ENCODE peak calls at places on chromosomes 7 and 10, in nine cellular contexts. One of them, this sample, is unnamed.

GRCh38 chr10:100637785-100638184 is 102.0 kb downstream of the HIF1AN start:
- DNase-seq in GM12864: no peak
- DNase-seq in SHP77 treated with DMSO at 0.1 percent for 48 hours: no peak
- DNase-seq in GM03348: peak; percentile 24
- DNase-seq in astrocyte of the spinal cord: no peak
- DNase-seq in left lung: no peak
- DNase-seq in activated naive CD4-positive, alpha-beta T cell: no peak
- DNase-seq in T-helper 1 cell: no peak
- DNase-seq in HuH-7: peak; percentile 73
- DNase-seq in this sample: peak; percentile 23

GRCh38 chr10:70906031-70906804 is 17.9 kb upstream of the PCBD1 start:
- DNase-seq in SHP77 treated with DMSO at 0.1 percent for 48 hours: no peak
- DNase-seq in astrocyte of the spinal cord: no peak
- DNase-seq in activated naive CD4-positive, alpha-beta T cell: no peak
- DNase-seq in left lung: peak; percentile 10
- DNase-seq in GM03348: no peak
- DNase-seq in GM12864: no peak
- DNase-seq in HuH-7: no peak
- DNase-seq in T-helper 1 cell: no peak
- DNase-seq in this sample: no peak

GRCh38 chr10:5628798-5629788 is 37.3 kb downstream of the ASB13 start:
- DNase-seq in activated naive CD4-positive, alpha-beta T cell: no peak
- DNase-seq in T-helper 1 cell: no peak
- DNase-seq in GM03348: no peak
- DNase-seq in HuH-7: no peak
- DNase-seq in left lung: no peak
- DNase-seq in GM12864: no peak
- DNase-seq in astrocyte of the spinal cord: peak; percentile 61
- DNase-seq in SHP77 treated with DMSO at 0.1 percent for 48 hours: no peak
- DNase-seq in this sample: peak; percentile 44

GRCh38 chr10:63711866-63712716 is 190.9 kb downstream of the REEP3 start:
- DNase-seq in GM03348: peak; percentile 84
- DNase-seq in HuH-7: no peak
- DNase-seq in GM12864: no peak
- DNase-seq in activated naive CD4-positive, alpha-beta T cell: no peak
- DNase-seq in left lung: peak; percentile 92
- DNase-seq in SHP77 treated with DMSO at 0.1 percent for 48 hours: peak; percentile 95
- DNase-seq in T-helper 1 cell: no peak
- DNase-seq in astrocyte of the spinal cord: peak; percentile 98
- DNase-seq in this sample: peak; percentile 95

GRCh38 chr7:138632866-138633602 is 68.1 kb downstream of the SVOPL start:
- DNase-seq in SHP77 treated with DMSO at 0.1 percent for 48 hours: no peak
- DNase-seq in GM03348: no peak
- DNase-seq in HuH-7: no peak
- DNase-seq in left lung: no peak
- DNase-seq in GM12864: no peak
- DNase-seq in astrocyte of the spinal cord: no peak
- DNase-seq in activated naive CD4-positive, alpha-beta T cell: no peak
- DNase-seq in T-helper 1 cell: no peak
- DNase-seq in this sample: no peak

GRCh38 chr7:111329367-111330234 is 232.7 kb downstream of the IMMP2L start:
- DNase-seq in GM03348: peak; percentile 8
- DNase-seq in HuH-7: peak; percentile 1
- DNase-seq in T-helper 1 cell: no peak
- DNase-seq in SHP77 treated with DMSO at 0.1 percent for 48 hours: no peak
- DNase-seq in astrocyte of the spinal cord: no peak
- DNase-seq in activated naive CD4-positive, alpha-beta T cell: no peak
- DNase-seq in left lung: no peak
- DNase-seq in GM12864: no peak
- DNase-seq in this sample: peak; percentile 30

GRCh38 chr7:150382123-150382843 is 3.2 kb downstream of the ZNF775 start:
- DNase-seq in astrocyte of the spinal cord: no peak
- DNase-seq in SHP77 treated with DMSO at 0.1 percent for 48 hours: no peak
- DNase-seq in activated naive CD4-positive, alpha-beta T cell: no peak
- DNase-seq in GM12864: no peak
- DNase-seq in T-helper 1 cell: no peak
- DNase-seq in left lung: no peak
- DNase-seq in HuH-7: no peak
- DNase-seq in GM03348: no peak
- DNase-seq in this sample: no peak

GRCh38 chr7:71735961-71736556 is 604.1 kb downstream of the GALNT17 start:
- DNase-seq in left lung: peak; percentile 51
- DNase-seq in astrocyte of the spinal cord: peak; percentile 62
- DNase-seq in T-helper 1 cell: no peak
- DNase-seq in GM12864: peak; percentile 12
- DNase-seq in HuH-7: peak; percentile 93
- DNase-seq in GM03348: peak; percentile 79
- DNase-seq in SHP77 treated with DMSO at 0.1 percent for 48 hours: no peak
- DNase-seq in activated naive CD4-positive, alpha-beta T cell: no peak
- DNase-seq in this sample: peak; percentile 86

GRCh38 chr10:71449026-71449425 is 52.3 kb downstream of the CDH23 start:
- DNase-seq in GM03348: no peak
- DNase-seq in SHP77 treated with DMSO at 0.1 percent for 48 hours: no peak
- DNase-seq in astrocyte of the spinal cord: no peak
- DNase-seq in activated naive CD4-positive, alpha-beta T cell: no peak
- DNase-seq in T-helper 1 cell: no peak
- DNase-seq in GM12864: no peak
- DNase-seq in left lung: no peak
- DNase-seq in HuH-7: no peak
- DNase-seq in this sample: no peak

GRCh38 chr10:83190614-83191013 is 948.7 kb upstream of the GHITM start:
- DNase-seq in SHP77 treated with DMSO at 0.1 percent for 48 hours: no peak
- DNase-seq in GM03348: no peak
- DNase-seq in T-helper 1 cell: no peak
- DNase-seq in HuH-7: no peak
- DNase-seq in astrocyte of the spinal cord: no peak
- DNase-seq in activated naive CD4-positive, alpha-beta T cell: no peak
- DNase-seq in GM12864: no peak
- DNase-seq in left lung: no peak
- DNase-seq in this sample: no peak

GRCh38 chr10:36188461-36188860 is 546.4 kb upstream of the FZD8 start:
- DNase-seq in GM12864: no peak
- DNase-seq in left lung: no peak
- DNase-seq in astrocyte of the spinal cord: peak; percentile 3
- DNase-seq in T-helper 1 cell: no peak
- DNase-seq in SHP77 treated with DMSO at 0.1 percent for 48 hours: no peak
- DNase-seq in GM03348: no peak
- DNase-seq in HuH-7: no peak
- DNase-seq in activated naive CD4-positive, alpha-beta T cell: no peak
- DNase-seq in this sample: no peak

GRCh38 chr10:119973261-119973660 is 80.7 kb downstream of the SEC23IP start:
- DNase-seq in activated naive CD4-positive, alpha-beta T cell: no peak
- DNase-seq in GM12864: no peak
- DNase-seq in SHP77 treated with DMSO at 0.1 percent for 48 hours: no peak
- DNase-seq in left lung: no peak
- DNase-seq in GM03348: no peak
- DNase-seq in HuH-7: no peak
- DNase-seq in astrocyte of the spinal cord: no peak
- DNase-seq in T-helper 1 cell: no peak
- DNase-seq in this sample: peak; percentile 1

GRCh38 chr7:74371381-74372059 is 82.2 kb upstream of the GTF2IRD1 start:
- DNase-seq in left lung: no peak
- DNase-seq in SHP77 treated with DMSO at 0.1 percent for 48 hours: no peak
- DNase-seq in GM03348: no peak
- DNase-seq in activated naive CD4-positive, alpha-beta T cell: no peak
- DNase-seq in T-helper 1 cell: no peak
- DNase-seq in HuH-7: peak; percentile 42
- DNase-seq in GM12864: no peak
- DNase-seq in astrocyte of the spinal cord: no peak
- DNase-seq in this sample: peak; percentile 56

GRCh38 chr7:132049462-132050304 is 493.3 kb upstream of the PODXL start:
- DNase-seq in SHP77 treated with DMSO at 0.1 percent for 48 hours: no peak
- DNase-seq in HuH-7: peak; percentile 52
- DNase-seq in GM12864: no peak
- DNase-seq in T-helper 1 cell: no peak
- DNase-seq in astrocyte of the spinal cord: peak; percentile 17
- DNase-seq in activated naive CD4-positive, alpha-beta T cell: no peak
- DNase-seq in left lung: no peak
- DNase-seq in GM03348: peak; percentile 45
- DNase-seq in this sample: peak; percentile 38

GRCh38 chr7:70775570-70776156 is 356.3 kb upstream of the GALNT17 start:
- DNase-seq in astrocyte of the spinal cord: peak; percentile 38
- DNase-seq in activated naive CD4-positive, alpha-beta T cell: no peak
- DNase-seq in SHP77 treated with DMSO at 0.1 percent for 48 hours: no peak
- DNase-seq in GM03348: no peak
- DNase-seq in left lung: no peak
- DNase-seq in GM12864: peak; percentile 59
- DNase-seq in HuH-7: no peak
- DNase-seq in T-helper 1 cell: no peak
- DNase-seq in this sample: peak; percentile 31

GRCh38 chr10:91629715-91630549 is 2.9 kb downstream of the PPP1R3C start:
- DNase-seq in GM03348: no peak
- DNase-seq in astrocyte of the spinal cord: no peak
- DNase-seq in T-helper 1 cell: no peak
- DNase-seq in left lung: no peak
- DNase-seq in HuH-7: no peak
- DNase-seq in GM12864: no peak
- DNase-seq in SHP77 treated with DMSO at 0.1 percent for 48 hours: no peak
- DNase-seq in activated naive CD4-positive, alpha-beta T cell: no peak
- DNase-seq in this sample: no peak

GRCh38 chr7:128863433-128863989 is 855 bp downstream of the ATP6V1F start:
- DNase-seq in left lung: no peak
- DNase-seq in HuH-7: peak; percentile 86
- DNase-seq in SHP77 treated with DMSO at 0.1 percent for 48 hours: no peak
- DNase-seq in astrocyte of the spinal cord: peak; percentile 69
- DNase-seq in activated naive CD4-positive, alpha-beta T cell: no peak
- DNase-seq in GM12864: no peak
- DNase-seq in T-helper 1 cell: no peak
- DNase-seq in GM03348: peak; percentile 84
- DNase-seq in this sample: peak; percentile 67

GRCh38 chr7:35714862-35715261 is 19.9 kb upstream of the HERPUD2 start:
- DNase-seq in HuH-7: peak; percentile 33
- DNase-seq in GM03348: no peak
- DNase-seq in GM12864: no peak
- DNase-seq in astrocyte of the spinal cord: no peak
- DNase-seq in activated naive CD4-positive, alpha-beta T cell: no peak
- DNase-seq in T-helper 1 cell: no peak
- DNase-seq in left lung: no peak
- DNase-seq in SHP77 treated with DMSO at 0.1 percent for 48 hours: no peak
- DNase-seq in this sample: no peak

GRCh38 chr7:6246257-6246917 is 26.0 kb downstream of the CYTH3 start:
- DNase-seq in activated naive CD4-positive, alpha-beta T cell: no peak
- DNase-seq in GM03348: peak; percentile 45
- DNase-seq in left lung: no peak
- DNase-seq in T-helper 1 cell: no peak
- DNase-seq in SHP77 treated with DMSO at 0.1 percent for 48 hours: no peak
- DNase-seq in HuH-7: no peak
- DNase-seq in GM12864: no peak
- DNase-seq in astrocyte of the spinal cord: peak; percentile 52
- DNase-seq in this sample: no peak

GRCh38 chr7:149422065-149422913 is 38.6 kb downstream of the ZNF777 start:
- DNase-seq in T-helper 1 cell: peak; percentile 78
- DNase-seq in GM03348: peak; percentile 96
- DNase-seq in HuH-7: peak; percentile 92
- DNase-seq in activated naive CD4-positive, alpha-beta T cell: peak; percentile 20
- DNase-seq in SHP77 treated with DMSO at 0.1 percent for 48 hours: peak; percentile 45
- DNase-seq in GM12864: peak; percentile 49
- DNase-seq in astrocyte of the spinal cord: peak; percentile 51
- DNase-seq in left lung: peak; percentile 68
- DNase-seq in this sample: peak; percentile 83

GRCh38 chr10:84308481-84309304 is 19.7 kb upstream of the CCSER2 start:
- DNase-seq in T-helper 1 cell: peak; percentile 6
- DNase-seq in SHP77 treated with DMSO at 0.1 percent for 48 hours: no peak
- DNase-seq in left lung: no peak
- DNase-seq in HuH-7: no peak
- DNase-seq in activated naive CD4-positive, alpha-beta T cell: no peak
- DNase-seq in GM03348: no peak
- DNase-seq in astrocyte of the spinal cord: peak; percentile 89
- DNase-seq in GM12864: no peak
- DNase-seq in this sample: no peak

GRCh38 chr10:6194291-6194690 is 8.4 kb upstream of the PFKFB3 start:
- DNase-seq in left lung: no peak
- DNase-seq in T-helper 1 cell: no peak
- DNase-seq in SHP77 treated with DMSO at 0.1 percent for 48 hours: no peak
- DNase-seq in activated naive CD4-positive, alpha-beta T cell: no peak
- DNase-seq in GM12864: no peak
- DNase-seq in GM03348: no peak
- DNase-seq in astrocyte of the spinal cord: no peak
- DNase-seq in HuH-7: no peak
- DNase-seq in this sample: no peak

GRCh38 chr10:112915590-112916572 is 34.2 kb upstream of the TCF7L2 start:
- DNase-seq in HuH-7: peak; percentile 48
- DNase-seq in SHP77 treated with DMSO at 0.1 percent for 48 hours: no peak
- DNase-seq in astrocyte of the spinal cord: peak; percentile 69
- DNase-seq in GM03348: no peak
- DNase-seq in activated naive CD4-positive, alpha-beta T cell: no peak
- DNase-seq in left lung: peak; percentile 41
- DNase-seq in T-helper 1 cell: no peak
- DNase-seq in GM12864: no peak
- DNase-seq in this sample: no peak

GRCh38 chr7:91164948-91165845 is 99.0 kb upstream of the FZD1 start:
- DNase-seq in astrocyte of the spinal cord: peak; percentile 79
- DNase-seq in HuH-7: no peak
- DNase-seq in left lung: no peak
- DNase-seq in T-helper 1 cell: no peak
- DNase-seq in GM03348: peak; percentile 72
- DNase-seq in GM12864: peak; percentile 21
- DNase-seq in activated naive CD4-positive, alpha-beta T cell: no peak
- DNase-seq in SHP77 treated with DMSO at 0.1 percent for 48 hours: no peak
- DNase-seq in this sample: no peak

GRCh38 chr10:131195552-131196159 is 115.9 kb downstream of the TCERG1L start:
- DNase-seq in HuH-7: no peak
- DNase-seq in GM12864: no peak
- DNase-seq in astrocyte of the spinal cord: no peak
- DNase-seq in SHP77 treated with DMSO at 0.1 percent for 48 hours: no peak
- DNase-seq in left lung: no peak
- DNase-seq in activated naive CD4-positive, alpha-beta T cell: no peak
- DNase-seq in GM03348: no peak
- DNase-seq in T-helper 1 cell: no peak
- DNase-seq in this sample: no peak

GRCh38 chr7:77799078-77799964 is 748 bp downstream of the PHTF2 start:
- DNase-seq in SHP77 treated with DMSO at 0.1 percent for 48 hours: no peak
- DNase-seq in activated naive CD4-positive, alpha-beta T cell: no peak
- DNase-seq in T-helper 1 cell: peak; percentile 22
- DNase-seq in astrocyte of the spinal cord: peak; percentile 29
- DNase-seq in left lung: peak; percentile 53
- DNase-seq in GM03348: peak; percentile 43
- DNase-seq in HuH-7: peak; percentile 5
- DNase-seq in GM12864: no peak
- DNase-seq in this sample: peak; percentile 70

GRCh38 chr10:86961481-86962091 is 3.2 kb downstream of the SNCG start:
- DNase-seq in GM03348: no peak
- DNase-seq in left lung: no peak
- DNase-seq in SHP77 treated with DMSO at 0.1 percent for 48 hours: no peak
- DNase-seq in GM12864: no peak
- DNase-seq in HuH-7: no peak
- DNase-seq in astrocyte of the spinal cord: no peak
- DNase-seq in T-helper 1 cell: no peak
- DNase-seq in activated naive CD4-positive, alpha-beta T cell: no peak
- DNase-seq in this sample: no peak

GRCh38 chr7:114508096-114508495 is 93.5 kb downstream of the FOXP2 start:
- DNase-seq in activated naive CD4-positive, alpha-beta T cell: no peak
- DNase-seq in left lung: no peak
- DNase-seq in T-helper 1 cell: no peak
- DNase-seq in GM12864: no peak
- DNase-seq in HuH-7: no peak
- DNase-seq in astrocyte of the spinal cord: peak; percentile 20
- DNase-seq in GM03348: no peak
- DNase-seq in SHP77 treated with DMSO at 0.1 percent for 48 hours: no peak
- DNase-seq in this sample: no peak

GRCh38 chr10:17910144-17910789 is 41.5 kb upstream of the SLC39A12 start:
- DNase-seq in GM03348: peak; percentile 65
- DNase-seq in astrocyte of the spinal cord: peak; percentile 64
- DNase-seq in GM12864: no peak
- DNase-seq in SHP77 treated with DMSO at 0.1 percent for 48 hours: peak; percentile 62
- DNase-seq in T-helper 1 cell: no peak
- DNase-seq in HuH-7: peak; percentile 33
- DNase-seq in left lung: no peak
- DNase-seq in activated naive CD4-positive, alpha-beta T cell: no peak
- DNase-seq in this sample: peak; percentile 67

GRCh38 chr7:106062521-106062931 is 49.6 kb downstream of the SYPL1 start:
- DNase-seq in left lung: no peak
- DNase-seq in GM03348: no peak
- DNase-seq in T-helper 1 cell: no peak
- DNase-seq in GM12864: no peak
- DNase-seq in SHP77 treated with DMSO at 0.1 percent for 48 hours: no peak
- DNase-seq in activated naive CD4-positive, alpha-beta T cell: no peak
- DNase-seq in HuH-7: no peak
- DNase-seq in astrocyte of the spinal cord: no peak
- DNase-seq in this sample: no peak

GRCh38 chr7:909358-910329 is 33.3 kb downstream of the GET4 start:
- DNase-seq in GM03348: peak; percentile 82
- DNase-seq in GM12864: no peak
- DNase-seq in SHP77 treated with DMSO at 0.1 percent for 48 hours: no peak
- DNase-seq in activated naive CD4-positive, alpha-beta T cell: no peak
- DNase-seq in left lung: peak; percentile 90
- DNase-seq in T-helper 1 cell: no peak
- DNase-seq in astrocyte of the spinal cord: peak; percentile 24
- DNase-seq in HuH-7: peak; percentile 79
- DNase-seq in this sample: peak; percentile 42

This sample was measured in cardiac muscle cell.